ENCODE peak calls at places on chromosome 9, in six cellular contexts. B is naive thymus-derived CD4-positive, alpha-beta T cell; G is T-helper 9 cell; M is OCI-LY7; F is aorta; W is AG08396. U is an unnamed sample.

GRCh38 chr9:374726-375125 is 160.1 kb downstream of the DOCK8 start:
- DNase-seq in B (no peak), G (no peak), M (no peak), F (no peak), W (no peak), U (peak; percentile 90)

GRCh38 chr9:976805-977360 is 428 bp downstream of the DMRT3 start:
- DNase-seq in B (no peak), G (no peak), M (no peak), F (no peak), W (no peak), U (no peak)

GRCh38 chr9:112750767-112751058 is 153 bp downstream of the SNX30 start:
- DNase-seq in B (no peak), G (no peak), M (no peak), F (no peak), W (no peak), U (no peak)

GRCh38 chr9:94603259-94603776 is 9.7 kb upstream of the FBP2 start:
- DNase-seq in B (peak; percentile 63), G (peak; percentile 48), M (peak; percentile 84), F (peak; percentile 89), W (peak; percentile 91), U (peak; percentile 85)

GRCh38 chr9:107650995-107651394 is 161.4 kb upstream of the KLF4 start:
- DNase-seq in B (no peak), G (no peak), M (no peak), F (no peak), W (no peak), U (no peak)

GRCh38 chr9:137621131-137621757 is 2.4 kb downstream of the EHMT1 start:
- DNase-seq in B (no peak), G (no peak), M (peak; percentile 58), F (no peak), W (no peak), U (no peak)

GRCh38 chr9:137784641-137785513 is 92.7 kb upstream of the CACNA1B start:
- DNase-seq in B (no peak), G (no peak), M (no peak), F (peak; percentile 55), W (no peak), U (peak; percentile 10)

GRCh38 chr9:120177121-120177520 is 402.8 kb downstream of the CDK5RAP2 start:
- DNase-seq in B (no peak), G (no peak), M (no peak), F (no peak), W (no peak), U (no peak)

GRCh38 chr9:806285-807156 is 35.0 kb upstream of the DMRT1 start:
- DNase-seq in B (peak; percentile 34), G (no peak), M (peak; percentile 54), F (no peak), W (peak; percentile 69), U (no peak)

GRCh38 chr9:81661339-81661738 is 28.0 kb downstream of the TLE1 start:
- DNase-seq in B (no peak), G (no peak), M (no peak), F (no peak), W (no peak), U (no peak)

GRCh38 chr9:92406506-92406905 is 2.1 kb upstream of the OGN start:
- DNase-seq in B (peak; percentile 49), G (no peak), M (peak; percentile 22), F (no peak), W (no peak), U (no peak)

GRCh38 chr9:109469646-109470358 is 28.3 kb downstream of the PTPN3 start:
- DNase-seq in B (peak; percentile 32), G (peak; percentile 29), M (peak; percentile 67), F (peak; percentile 83), W (peak; percentile 76), U (peak; percentile 69)

GRCh38 chr9:28820741-28821140 is 1247.5 kb upstream of the C9orf72 start:
- DNase-seq in B (no peak), G (no peak), M (no peak), F (no peak), W (no peak), U (no peak)

GRCh38 chr9:128702949-128703615 is 779 bp downstream of the PKN3 start:
- DNase-seq in B (peak; percentile 21), G (no peak), M (no peak), F (peak; percentile 78), W (peak; percentile 48), U (peak; percentile 84)

GRCh38 chr9:37650873-37651768 is at the start of gene FRMPD1:
- DNase-seq in B (peak; percentile 43), G (peak; percentile 41), M (peak; percentile 13), F (peak; percentile 85), W (peak; percentile 85), U (peak; percentile 67)

GRCh38 chr9:87267251-87267679 is 230.4 kb upstream of the DAPK1 start:
- DNase-seq in B (no peak), G (no peak), M (no peak), F (no peak), W (no peak), U (peak; percentile 93)